ENCODE peak calls at places on chromosomes 12 and 14, in eight cellular contexts. One of them, this sample, is unnamed.

GRCh38 chr14:49303952-49304516 is 282.1 kb downstream of the RPS29 start:
- DNase-seq in lower lobe of right lung: no peak
- DNase-seq in activated T-cell treated with anti-CD3 and anti-CD28 coated beads for 24 hours: no peak
- DNase-seq in mesenchymal stem cell: peak
- DNase-seq in A549: no peak
- DNase-seq in brain pericyte: no peak
- DNase-seq in T-cell: no peak
- DNase-seq in small intestine: peak
- DNase-seq in this sample: peak

GRCh38 chr14:81222694-81223093 is 1.9 kb upstream of the GTF2A1 start:
- DNase-seq in T-cell: no peak
- DNase-seq in activated T-cell treated with anti-CD3 and anti-CD28 coated beads for 24 hours: no peak
- DNase-seq in brain pericyte: no peak
- DNase-seq in mesenchymal stem cell: no peak
- DNase-seq in A549: no peak
- DNase-seq in small intestine: peak
- DNase-seq in lower lobe of right lung: no peak
- DNase-seq in this sample: no peak

GRCh38 chr12:121403721-121404120 is 3.8 kb downstream of the RNF34 start:
- DNase-seq in T-cell: no peak
- DNase-seq in A549: no peak
- DNase-seq in lower lobe of right lung: no peak
- DNase-seq in brain pericyte: no peak
- DNase-seq in activated T-cell treated with anti-CD3 and anti-CD28 coated beads for 24 hours: no peak
- DNase-seq in small intestine: no peak
- DNase-seq in mesenchymal stem cell: no peak
- DNase-seq in this sample: no peak

GRCh38 chr12:111589601-111590000 is 9.5 kb downstream of the ATXN2 start:
- DNase-seq in mesenchymal stem cell: no peak
- DNase-seq in activated T-cell treated with anti-CD3 and anti-CD28 coated beads for 24 hours: no peak
- DNase-seq in T-cell: no peak
- DNase-seq in A549: no peak
- DNase-seq in brain pericyte: no peak
- DNase-seq in lower lobe of right lung: no peak
- DNase-seq in small intestine: no peak
- DNase-seq in this sample: no peak

GRCh38 chr14:87877877-87878276 is 115.1 kb downstream of the GALC start:
- DNase-seq in brain pericyte: no peak
- DNase-seq in T-cell: no peak
- DNase-seq in mesenchymal stem cell: no peak
- DNase-seq in A549: no peak
- DNase-seq in small intestine: no peak
- DNase-seq in activated T-cell treated with anti-CD3 and anti-CD28 coated beads for 24 hours: no peak
- DNase-seq in lower lobe of right lung: no peak
- DNase-seq in this sample: no peak

GRCh38 chr12:88600272-88600671 is 20.0 kb upstream of the KITLG start:
- DNase-seq in mesenchymal stem cell: peak
- DNase-seq in activated T-cell treated with anti-CD3 and anti-CD28 coated beads for 24 hours: no peak
- DNase-seq in brain pericyte: no peak
- DNase-seq in small intestine: no peak
- DNase-seq in T-cell: no peak
- DNase-seq in A549: no peak
- DNase-seq in lower lobe of right lung: no peak
- DNase-seq in this sample: no peak

GRCh38 chr12:125412506-125412905 is 347.3 kb downstream of the AACS start:
- DNase-seq in T-cell: no peak
- DNase-seq in A549: no peak
- DNase-seq in lower lobe of right lung: no peak
- DNase-seq in brain pericyte: no peak
- DNase-seq in small intestine: no peak
- DNase-seq in activated T-cell treated with anti-CD3 and anti-CD28 coated beads for 24 hours: no peak
- DNase-seq in mesenchymal stem cell: no peak
- DNase-seq in this sample: no peak

GRCh38 chr14:69133206-69134125 is 19.5 kb downstream of the DCAF5 start:
- DNase-seq in T-cell: no peak
- DNase-seq in brain pericyte: no peak
- DNase-seq in A549: no peak
- DNase-seq in small intestine: no peak
- DNase-seq in lower lobe of right lung: no peak
- DNase-seq in mesenchymal stem cell: peak
- DNase-seq in activated T-cell treated with anti-CD3 and anti-CD28 coated beads for 24 hours: no peak
- DNase-seq in this sample: no peak

GRCh38 chr12:48380596-48380995 is 29.9 kb upstream of the ZNF641 start:
- DNase-seq in T-cell: no peak
- DNase-seq in lower lobe of right lung: no peak
- DNase-seq in activated T-cell treated with anti-CD3 and anti-CD28 coated beads for 24 hours: no peak
- DNase-seq in brain pericyte: no peak
- DNase-seq in mesenchymal stem cell: no peak
- DNase-seq in A549: no peak
- DNase-seq in small intestine: no peak
- DNase-seq in this sample: no peak

GRCh38 chr14:106605548-106606448 is 1079.4 kb downstream of the TMEM121 start:
- DNase-seq in lower lobe of right lung: peak
- DNase-seq in brain pericyte: no peak
- DNase-seq in mesenchymal stem cell: no peak
- DNase-seq in small intestine: peak
- DNase-seq in activated T-cell treated with anti-CD3 and anti-CD28 coated beads for 24 hours: peak
- DNase-seq in T-cell: peak
- DNase-seq in A549: no peak
- DNase-seq in this sample: no peak

GRCh38 chr14:88660056-88660455 is 97.2 kb downstream of the ZC3H14 start:
- DNase-seq in lower lobe of right lung: no peak
- DNase-seq in activated T-cell treated with anti-CD3 and anti-CD28 coated beads for 24 hours: no peak
- DNase-seq in A549: no peak
- DNase-seq in small intestine: no peak
- DNase-seq in T-cell: no peak
- DNase-seq in mesenchymal stem cell: no peak
- DNase-seq in brain pericyte: no peak
- DNase-seq in this sample: no peak

GRCh38 chr12:22117551-22117950 is 71.5 kb downstream of the CMAS start:
- DNase-seq in T-cell: no peak
- DNase-seq in A549: no peak
- DNase-seq in mesenchymal stem cell: no peak
- DNase-seq in small intestine: no peak
- DNase-seq in brain pericyte: no peak
- DNase-seq in lower lobe of right lung: no peak
- DNase-seq in activated T-cell treated with anti-CD3 and anti-CD28 coated beads for 24 hours: no peak
- DNase-seq in this sample: no peak

GRCh38 chr12:50302686-50303085 is 19.4 kb upstream of the LIMA1 start:
- DNase-seq in T-cell: no peak
- DNase-seq in mesenchymal stem cell: peak
- DNase-seq in A549: no peak
- DNase-seq in activated T-cell treated with anti-CD3 and anti-CD28 coated beads for 24 hours: no peak
- DNase-seq in lower lobe of right lung: no peak
- DNase-seq in brain pericyte: no peak
- DNase-seq in small intestine: no peak
- DNase-seq in this sample: no peak

GRCh38 chr12:16344269-16344668 is 3.2 kb upstream of the MGST1 start:
- DNase-seq in A549: no peak
- DNase-seq in small intestine: peak
- DNase-seq in brain pericyte: no peak
- DNase-seq in activated T-cell treated with anti-CD3 and anti-CD28 coated beads for 24 hours: no peak
- DNase-seq in mesenchymal stem cell: no peak
- DNase-seq in T-cell: no peak
- DNase-seq in lower lobe of right lung: no peak
- DNase-seq in this sample: no peak

GRCh38 chr12:24848941-24849477 is 99.9 kb downstream of the BCAT1 start:
- DNase-seq in T-cell: no peak
- DNase-seq in brain pericyte: no peak
- DNase-seq in small intestine: no peak
- DNase-seq in A549: no peak
- DNase-seq in mesenchymal stem cell: no peak
- DNase-seq in activated T-cell treated with anti-CD3 and anti-CD28 coated beads for 24 hours: no peak
- DNase-seq in lower lobe of right lung: no peak
- DNase-seq in this sample: no peak

GRCh38 chr12:44960856-44961255 is 84.7 kb upstream of the NELL2 start:
- DNase-seq in small intestine: no peak
- DNase-seq in A549: no peak
- DNase-seq in brain pericyte: no peak
- DNase-seq in activated T-cell treated with anti-CD3 and anti-CD28 coated beads for 24 hours: no peak
- DNase-seq in lower lobe of right lung: no peak
- DNase-seq in T-cell: no peak
- DNase-seq in mesenchymal stem cell: no peak
- DNase-seq in this sample: no peak

GRCh38 chr12:23340351-23340750 is 609.1 kb downstream of the SOX5 start:
- DNase-seq in brain pericyte: no peak
- DNase-seq in T-cell: no peak
- DNase-seq in lower lobe of right lung: no peak
- DNase-seq in mesenchymal stem cell: no peak
- DNase-seq in small intestine: no peak
- DNase-seq in A549: no peak
- DNase-seq in activated T-cell treated with anti-CD3 and anti-CD28 coated beads for 24 hours: no peak
- DNase-seq in this sample: no peak